ENCODE peak calls at places on chromosomes 12 and 14, in eight cellular contexts. Y is transverse colon; S is A549; M is WTC11; A is cardiac muscle cell; X is left ventricle myocardium inferior; W is esophagus squamous epithelium; P is CD4-positive, alpha-beta T cell. V is an unnamed sample.

GRCh38 chr14:70716958-70717357 is 75.2 kb downstream of the TTC9 start:
- DNase-seq in Y (no peak), S (no peak), M (no peak), A (no peak), X (no peak), W (no peak), P (no peak), V (no peak)

GRCh38 chr12:13198921-13199320 is 2.4 kb downstream of the EMP1 start:
- DNase-seq in Y (no peak), S (no peak), M (no peak), A (peak), X (no peak), W (no peak), P (no peak), V (no peak)

GRCh38 chr14:72980863-72981262 is 46.0 kb downstream of the ZFYVE1 start:
- DNase-seq in Y (no peak), S (no peak), M (no peak), A (no peak), X (no peak), W (no peak), P (no peak), V (no peak)

GRCh38 chr14:54502602-54503001 is 7.1 kb upstream of the CGRRF1 start:
- DNase-seq in Y (no peak), S (no peak), M (no peak), A (peak), X (no peak), W (no peak), P (no peak), V (no peak)

GRCh38 chr14:50388256-50388931 is 8.3 kb downstream of the CDKL1 start:
- DNase-seq in Y (peak), S (no peak), M (peak), A (no peak), X (no peak), W (no peak), P (no peak), V (no peak)

GRCh38 chr14:77868552-77869300 is 68.8 kb downstream of the ADCK1 start:
- DNase-seq in Y (no peak), S (no peak), M (no peak), A (no peak), X (no peak), W (no peak), P (no peak), V (no peak)

GRCh38 chr12:129106772-129107171 is 253.5 kb downstream of the GLT1D1 start:
- DNase-seq in Y (no peak), S (no peak), M (no peak), A (no peak), X (no peak), W (no peak), P (no peak), V (no peak)

GRCh38 chr12:15899282-15899870 is 11.8 kb upstream of the DERA start:
- DNase-seq in Y (no peak), S (peak), M (no peak), A (no peak), X (no peak), W (no peak), P (no peak), V (peak)

GRCh38 chr12:78396538-78396937 is 468.0 kb upstream of the SYT1 start:
- DNase-seq in Y (no peak), S (no peak), M (no peak), A (no peak), X (no peak), W (no peak), P (no peak), V (no peak)

GRCh38 chr12:53101266-53101665 is 2.0 kb upstream of the SOAT2 start:
- DNase-seq in Y (no peak), S (no peak), M (no peak), A (no peak), X (no peak), W (no peak), P (no peak), V (no peak)

GRCh38 chr12:630656-631632 is 32.3 kb downstream of the NINJ2 start:
- DNase-seq in Y (peak), S (no peak), M (peak), A (no peak), X (peak), W (peak), P (peak), V (no peak)

GRCh38 chr12:114286145-114286544 is 119.8 kb downstream of the TBX5 start:
- DNase-seq in Y (no peak), S (no peak), M (no peak), A (no peak), X (no peak), W (no peak), P (no peak), V (no peak)

GRCh38 chr14:71538288-71538687 is 393.9 kb upstream of the RGS6 start:
- DNase-seq in Y (no peak), S (no peak), M (no peak), A (no peak), X (no peak), W (no peak), P (no peak), V (no peak)

GRCh38 chr14:22046063-22046462 is 372.4 kb upstream of the OR4E1 start:
- DNase-seq in Y (no peak), S (no peak), M (no peak), A (no peak), X (no peak), W (no peak), P (no peak), V (no peak)

GRCh38 chr14:22044193-22044592 is 370.6 kb upstream of the OR4E1 start:
- DNase-seq in Y (no peak), S (no peak), M (no peak), A (no peak), X (no peak), W (no peak), P (no peak), V (no peak)

GRCh38 chr14:22040781-22041125 is 367.1 kb upstream of the OR4E1 start:
- DNase-seq in Y (no peak), S (no peak), M (no peak), A (no peak), X (no peak), W (no peak), P (no peak), V (no peak)

GRCh38 chr14:22036541-22036940 is 362.9 kb upstream of the OR4E1 start:
- DNase-seq in Y (no peak), S (no peak), M (no peak), A (no peak), X (no peak), W (no peak), P (no peak), V (no peak)

GRCh38 chr14:22039938-22040780 is 366.5 kb upstream of the OR4E1 start:
- DNase-seq in Y (no peak), S (peak), M (no peak), A (peak), X (no peak), W (no peak), P (no peak), V (peak)
- TF ChIP-seq CTCF in Y (peak), S (peak), M (no peak), A (peak), X (peak), W (no peak), P (peak), V (peak)

GRCh38 chr12:22231836-22232235 is 102.7 kb downstream of the ST8SIA1 start:
- DNase-seq in Y (no peak), S (peak), M (no peak), A (peak), X (no peak), W (no peak), P (no peak), V (no peak)
- TF ChIP-seq CTCF in Y (no peak), S (no peak), M (no peak), A (peak), X (no peak), W (no peak), P (no peak), V (no peak)

DNA sequence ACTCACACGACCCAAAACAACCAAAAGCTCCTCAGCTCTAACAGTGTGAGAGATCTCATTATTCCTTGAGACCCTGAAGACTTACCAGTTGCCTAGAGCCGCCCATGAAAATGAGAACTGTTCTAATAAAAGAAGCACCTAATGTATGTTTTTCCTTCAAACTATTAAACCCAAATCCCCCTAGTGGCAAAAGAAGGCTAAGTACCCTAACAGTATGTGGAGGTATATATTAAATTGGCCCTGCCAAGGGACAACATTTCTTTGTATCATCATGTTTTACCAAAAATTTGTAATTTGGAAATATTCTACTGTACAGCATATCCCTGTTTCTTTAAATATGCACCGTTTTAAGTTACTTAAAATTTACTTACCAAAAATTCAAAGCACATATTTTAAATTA is 38.0 kb upstream of the PPFIA2 start:
- DNase-seq in Y (no peak), S (peak), M (no peak), A (peak), X (no peak), W (no peak), P (no peak), V (peak)
- TF ChIP-seq CTCF in Y (no peak), S (peak), M (peak), A (peak), X (no peak), W (no peak), P (no peak), V (peak)

GRCh38 chr14:96698846-96699543 is 98.2 kb upstream of the VRK1 start:
- DNase-seq in Y (no peak), S (no peak), M (no peak), A (no peak), X (no peak), W (no peak), P (no peak), V (no peak)
- TF ChIP-seq CTCF in Y (no peak), S (no peak), M (no peak), A (no peak), X (no peak), W (no peak), P (no peak), V (no peak)

GRCh38 chr12:121232977-121233627 is 23.2 kb downstream of the P2RX4 start:
- DNase-seq in Y (no peak), S (no peak), M (no peak), A (no peak), X (no peak), W (no peak), P (no peak), V (no peak)
- TF ChIP-seq CTCF in Y (no peak), S (no peak), M (no peak), A (no peak), X (no peak), W (no peak), P (no peak), V (no peak)

GRCh38 chr12:45268672-45269406 is 52.9 kb downstream of the ANO6 start:
- DNase-seq in Y (peak), S (peak), M (no peak), A (peak), X (peak), W (no peak), P (no peak), V (peak)
- TF ChIP-seq CTCF in Y (peak), S (peak), M (no peak), A (peak), X (peak), W (peak), P (no peak), V (peak)

GRCh38 chr12:50597200-50598195 is 92.7 kb downstream of the DIP2B start:
- DNase-seq in Y (no peak), S (peak), M (no peak), A (peak), X (no peak), W (no peak), P (peak), V (peak)
- TF ChIP-seq CTCF in Y (no peak), S (no peak), M (no peak), A (peak), X (no peak), W (no peak), P (no peak), V (no peak)

GRCh38 chr12:38385492-38385864 is 68.9 kb downstream of the ALG10B start:
- DNase-seq in Y (no peak), S (no peak), M (no peak), A (no peak), X (no peak), W (no peak), P (no peak), V (peak)

GRCh38 chr12:38389581-38389980 is 73.0 kb downstream of the ALG10B start:
- DNase-seq in Y (no peak), S (no peak), M (no peak), A (no peak), X (no peak), W (no peak), P (no peak), V (peak)

GRCh38 chr12:38386238-38386985 is 69.8 kb downstream of the ALG10B start:
- DNase-seq in Y (no peak), S (peak), M (no peak), A (no peak), X (no peak), W (no peak), P (no peak), V (peak)

DNA sequence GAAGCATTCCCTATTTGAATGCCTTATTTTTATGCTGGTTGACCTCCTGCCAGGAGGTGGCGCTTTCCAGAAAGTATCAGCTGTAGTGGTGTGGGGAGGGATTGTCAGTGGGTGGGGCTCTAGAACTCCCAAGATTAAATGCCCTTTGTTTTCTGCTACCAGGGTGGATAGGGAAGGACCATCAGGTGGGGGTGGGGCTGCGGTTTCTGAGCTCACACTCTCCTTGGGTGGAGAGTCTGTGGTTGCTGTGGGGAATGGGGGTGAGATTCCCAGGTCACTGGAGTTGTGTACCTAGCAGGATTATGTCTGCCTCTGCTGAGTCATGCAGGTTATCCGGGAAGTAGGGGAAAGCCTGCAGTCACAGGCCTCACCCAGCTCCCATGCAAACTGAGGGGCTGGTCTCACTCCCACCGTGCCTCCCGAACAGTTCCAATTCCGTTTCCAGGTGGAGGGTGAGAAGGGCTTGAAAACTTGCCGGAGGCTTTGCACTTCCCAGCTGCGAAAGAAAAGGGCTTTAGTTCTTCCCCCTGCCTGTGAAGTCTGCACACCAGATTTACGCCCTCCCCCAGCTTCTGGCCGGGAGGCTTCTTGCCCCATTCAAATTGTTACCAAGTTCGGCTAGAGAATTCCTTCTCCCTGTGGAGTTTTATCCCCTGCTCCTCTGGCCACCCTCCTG is 68.4 kb downstream of the ALG10B start:
- DNase-seq in Y (no peak), S (peak), M (peak), A (no peak), X (no peak), W (no peak), P (no peak), V (peak)
- TF ChIP-seq CTCF in Y (no peak), S (no peak), M (no peak), A (no peak), X (no peak), W (peak), P (no peak), V (peak)

GRCh38 chr14:92603309-92604257 is 90.0 kb downstream of the RIN3 start:
- DNase-seq in Y (peak), S (peak), M (no peak), A (peak), X (peak), W (no peak), P (peak), V (peak)
- TF ChIP-seq CTCF in Y (peak), S (peak), M (no peak), A (peak), X (peak), W (peak), P (peak), V (peak)

GRCh38 chr12:107873223-107873622 is 98.7 kb downstream of the ASCL4 start:
- DNase-seq in Y (no peak), S (no peak), M (peak), A (no peak), X (no peak), W (no peak), P (no peak), V (no peak)
- TF ChIP-seq CTCF in Y (no peak), S (no peak), M (no peak), A (no peak), X (no peak), W (no peak), P (no peak), V (no peak)

V was measured in bronchial epithelial cell.